ENCODE peak calls at places on chromosomes 5 and 9, in six cellular contexts. V is IMR-90, Z is GM06990, U is sigmoid colon, O is heart left ventricle, N is breast epithelium. D is an unnamed sample.

GRCh38 chr9:72363908-72364678 is 915 bp downstream of the ZFAND5 start:
- DNase-seq in Z (peak; percentile 85), V (peak; percentile 61), N (peak; percentile 42), U (peak; percentile 85), O (peak; percentile 86), D (peak; percentile 69)

GRCh38 chr5:74581988-74582365 is 58.6 kb downstream of the ENC1 start:
- DNase-seq in Z (no peak), O (no peak), N (no peak), U (no peak), V (no peak), D (no peak)

GRCh38 chr9:134333234-134333873 is 7.1 kb downstream of the RXRA start:
- DNase-seq in O (no peak), Z (no peak), U (no peak), N (no peak), V (no peak), D (no peak)

GRCh38 chr9:1083325-1083913 is 33.3 kb downstream of the DMRT2 start:
- DNase-seq in O (peak; percentile 19), V (no peak), N (no peak), U (no peak), Z (no peak), D (peak; percentile 78)

GRCh38 chr5:105168806-105169205 is 1606.2 kb upstream of the NUDT12 start:
- DNase-seq in V (no peak), N (no peak), Z (no peak), U (no peak), O (no peak), D (no peak)

GRCh38 chr5:154826-155225 is 36.5 kb upstream of the LRRC14B start:
- DNase-seq in O (no peak), V (no peak), Z (no peak), N (no peak), U (no peak), D (peak; percentile 30)

GRCh38 chr9:34496149-34496712 is 26.6 kb downstream of the ENHO start:
- DNase-seq in N (no peak), Z (no peak), U (peak; percentile 13), O (no peak), V (no peak), D (no peak)

GRCh38 chr5:137372386-137373160 is 126.6 kb downstream of the SPOCK1 start:
- DNase-seq in Z (no peak), U (no peak), V (peak; percentile 7), O (no peak), N (no peak), D (no peak)

GRCh38 chr5:124810420-124810819 is 64.0 kb upstream of the ZNF608 start:
- DNase-seq in N (no peak), O (no peak), V (no peak), Z (no peak), U (no peak), D (no peak)

DNA sequence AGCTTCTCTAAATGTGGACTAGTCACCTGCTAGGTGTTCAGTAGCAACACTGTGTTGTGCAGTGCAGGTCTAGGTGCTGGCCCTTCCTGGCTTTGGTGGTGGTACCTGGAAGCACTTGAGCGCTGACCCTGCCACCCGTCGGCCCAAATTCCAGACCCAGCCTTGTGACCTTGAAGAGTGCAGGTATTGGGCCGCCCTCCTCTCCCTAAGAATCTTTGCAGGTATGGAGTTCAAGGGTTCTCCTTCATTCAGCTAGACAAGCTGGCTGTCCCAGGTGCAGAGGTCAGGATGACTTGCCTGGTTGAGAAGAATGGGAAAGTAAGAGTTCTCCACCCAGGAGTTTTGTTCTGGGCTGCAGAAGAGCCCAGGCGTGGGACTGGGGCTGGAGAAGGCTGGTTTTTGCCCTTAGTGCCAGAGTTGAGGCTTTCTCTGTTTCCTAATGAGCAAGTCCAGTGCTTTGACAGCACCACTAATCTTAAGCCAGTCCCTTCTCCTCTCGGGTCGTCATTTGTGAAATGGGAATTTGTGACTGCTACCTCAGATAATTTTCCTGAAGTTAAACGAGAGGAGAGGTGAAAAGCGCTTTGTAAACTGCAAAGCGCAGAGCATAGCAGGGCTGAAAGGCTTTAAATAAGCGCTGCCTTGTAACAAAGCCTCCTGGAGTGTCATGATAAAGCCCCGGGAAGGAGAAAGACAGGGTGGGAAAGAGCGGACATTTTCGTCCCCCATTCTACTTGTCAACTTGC is 4.0 kb downstream of the FOXE1 start:
- DNase-seq in O (no peak), Z (no peak), U (no peak), N (no peak), V (no peak), D (no peak)
- H3K27me3 ChIP-seq in O (peaks cover 87% of the 10 kb centered on the region), Z (peaks cover 2% of the 10 kb centered on the region), U (peaks cover 100% of the 10 kb centered on the region), N (peaks cover 8% of the 10 kb centered on the region), V (peaks cover 93% of the 10 kb centered on the region), D (peaks cover 99% of the 10 kb centered on the region)

GRCh38 chr5:174736351-174736721 is 12.0 kb downstream of the MSX2 start:
- DNase-seq in V (peak; percentile 91), U (no peak), O (no peak), Z (no peak), N (no peak), D (no peak)

GRCh38 chr5:174734571-174735497 is 10.5 kb downstream of the MSX2 start:
- DNase-seq in V (no peak), O (no peak), Z (no peak), U (no peak), N (no peak), D (peak; percentile 57)

GRCh38 chr5:174737335-174737734 is 13.0 kb downstream of the MSX2 start:
- DNase-seq in N (no peak), Z (no peak), V (peak; percentile 36), U (no peak), O (no peak), D (no peak)

GRCh38 chr5:174736777-174737176 is 12.4 kb downstream of the MSX2 start:
- DNase-seq in N (no peak), Z (no peak), U (no peak), V (no peak), O (no peak), D (no peak)

DNA sequence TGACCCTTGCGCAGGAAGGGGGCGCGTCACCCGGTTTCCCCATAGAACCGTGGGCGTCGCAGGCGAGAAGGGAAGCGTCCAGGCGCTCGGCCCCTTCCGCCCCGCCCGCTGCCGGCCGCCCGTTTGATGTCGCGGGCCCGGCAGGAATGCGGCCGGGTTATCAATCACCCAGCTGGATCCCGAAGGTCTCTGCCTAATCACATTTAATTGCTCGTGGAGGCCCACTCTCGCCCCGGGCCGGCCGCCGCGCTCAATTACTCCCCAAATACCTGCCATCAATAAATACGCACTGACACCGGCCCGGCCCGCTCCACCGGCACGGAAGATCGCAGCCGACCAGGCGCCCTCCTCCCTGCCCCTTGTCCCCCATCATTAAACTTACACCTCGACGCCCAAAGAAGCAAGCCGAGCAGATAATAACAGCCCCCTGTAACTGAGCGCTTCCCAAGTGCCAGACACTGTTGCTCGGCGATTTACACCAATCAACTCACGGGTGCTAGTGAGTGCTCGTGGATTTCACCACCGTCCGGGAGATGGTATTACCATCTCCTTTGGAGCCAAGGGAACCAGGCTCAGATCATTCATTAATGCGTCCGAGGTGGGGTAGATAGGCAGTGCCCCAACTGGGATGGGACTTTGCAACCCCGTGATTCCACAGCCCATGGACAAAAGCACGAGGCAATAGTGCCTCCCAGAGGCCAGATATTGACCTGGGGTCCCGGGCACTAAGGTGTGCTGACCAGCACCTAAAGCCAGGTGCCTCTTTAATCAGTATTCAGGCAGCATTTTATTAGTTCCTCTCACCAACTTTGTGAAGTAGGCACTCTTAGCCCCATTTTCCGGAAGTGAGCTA is 11.3 kb downstream of the MSX2 start:
- DNase-seq in Z (no peak), O (no peak), N (no peak), V (no peak), U (no peak), D (peak; percentile 84)
- H3K27me3 ChIP-seq in Z (no peaks in the 10 kb centered on the region), O (peaks cover 66% of the 10 kb centered on the region), N (no peaks in the 10 kb centered on the region), V (peaks cover 27% of the 10 kb centered on the region), U (peaks cover 73% of the 10 kb centered on the region), D (peaks cover 71% of the 10 kb centered on the region)

GRCh38 chr9:129439242-129439641 is 181.7 kb downstream of the C9orf50 start:
- DNase-seq in Z (no peak), O (no peak), V (no peak), U (no peak), N (no peak), D (no peak)

GRCh38 chr9:129437626-129438323 is 183.1 kb downstream of the C9orf50 start:
- DNase-seq in V (no peak), Z (no peak), U (peak; percentile 75), N (no peak), O (peak; percentile 35), D (peak; percentile 79)

GRCh38 chr9:129435996-129436676 is 184.8 kb downstream of the C9orf50 start:
- DNase-seq in V (no peak), N (no peak), U (no peak), O (no peak), Z (no peak), D (no peak)

GRCh38 chr9:129435272-129435671 is 185.6 kb downstream of the C9orf50 start:
- DNase-seq in N (no peak), O (no peak), Z (no peak), V (no peak), U (no peak), D (no peak)

GRCh38 chr9:129436751-129437625 is 183.9 kb downstream of the C9orf50 start:
- DNase-seq in Z (no peak), V (peak; percentile 57), O (peak; percentile 78), N (peak; percentile 36), U (peak; percentile 83), D (peak; percentile 90)
- H3K27me3 ChIP-seq in Z (peaks cover 7% of the 10 kb centered on the region), V (peaks cover 13% of the 10 kb centered on the region), O (no peaks in the 10 kb centered on the region), N (no peaks in the 10 kb centered on the region), U (no peaks in the 10 kb centered on the region), D (peaks cover 50% of the 10 kb centered on the region)

GRCh38 chr5:1159774-1160406 is 41.5 kb upstream of the SLC6A19 start:
- DNase-seq in Z (no peak), U (no peak), V (no peak), N (no peak), O (no peak), D (no peak)

GRCh38 chr5:1161832-1162229 is 39.6 kb upstream of the SLC6A19 start:
- DNase-seq in O (peak; percentile 83), V (no peak), N (peak; percentile 89), U (peak; percentile 81), Z (no peak), D (no peak)

GRCh38 chr5:1162276-1162675 is 39.1 kb upstream of the SLC6A19 start:
- DNase-seq in U (no peak), N (no peak), V (no peak), Z (no peak), O (no peak), D (no peak)

GRCh38 chr5:1162729-1163128 is 38.7 kb upstream of the SLC6A19 start:
- DNase-seq in N (no peak), Z (no peak), O (no peak), V (no peak), U (no peak), D (no peak)

DNA sequence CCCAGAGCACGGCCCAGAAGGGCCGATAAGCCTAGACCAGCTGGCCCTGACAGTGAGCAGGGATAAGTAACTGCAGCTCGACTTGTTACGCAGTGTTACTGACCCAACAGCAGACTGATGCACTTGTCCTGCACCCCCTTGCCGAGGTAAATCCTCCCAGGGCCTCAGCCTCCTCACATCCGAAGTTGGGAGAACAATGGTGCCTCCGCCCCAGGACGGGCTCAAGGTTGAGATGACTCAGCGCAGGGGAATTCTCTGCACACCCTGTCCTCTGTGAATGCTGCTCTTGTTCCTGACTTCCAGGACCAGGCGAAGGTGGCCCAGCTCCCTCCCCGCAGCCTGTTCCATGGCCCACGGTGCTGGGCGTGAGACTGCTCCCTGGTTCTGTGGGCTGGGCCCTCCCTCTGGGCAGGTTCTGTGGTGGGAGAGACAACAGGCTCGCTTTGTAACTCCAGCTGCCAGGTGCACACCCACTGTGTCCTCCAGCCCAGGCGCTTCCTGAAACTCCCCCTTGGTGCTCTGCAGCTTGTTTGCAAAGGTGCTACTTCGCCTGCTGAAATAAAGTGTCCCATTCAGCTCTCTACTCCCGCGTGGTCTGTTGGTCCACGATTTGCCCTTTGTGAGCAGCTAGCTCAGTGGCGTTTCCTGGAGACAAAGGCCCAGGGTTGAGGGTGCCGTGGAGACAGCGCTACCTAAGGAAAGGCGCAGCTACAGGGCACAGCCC is 40.1 kb upstream of the SLC6A19 start:
- DNase-seq in O (no peak), Z (no peak), U (no peak), N (peak; percentile 97), V (no peak), D (no peak)
- H3K27me3 ChIP-seq in O (peaks cover 7% of the 10 kb centered on the region), Z (peaks cover 2% of the 10 kb centered on the region), U (peaks cover 19% of the 10 kb centered on the region), N (no peaks in the 10 kb centered on the region), V (peaks cover 39% of the 10 kb centered on the region), D (peaks cover 9% of the 10 kb centered on the region)